ENCODE peak calls at places on chromosomes 4 and X, in seven cellular contexts. D, G, C, J, T, O and Q are unnamed samples.

GRCh38 chr4:170662250-170662649 is 572.5 kb upstream of the AADAT start:
- DNase-seq in J (no peak), O (no peak), C (no peak), D (no peak), G (no peak), T (no peak), Q (no peak)

GRCh38 chrX:20951016-20951795 is 423.0 kb upstream of the CNKSR2 start:
- DNase-seq in D (no peak), C (no peak), O (no peak), G (no peak), T (no peak), J (no peak), Q (no peak)

GRCh38 chr4:89101256-89102161 is 9.8 kb upstream of the TIGD2 start:
- DNase-seq in G (no peak), T (no peak), D (no peak), O (no peak), J (no peak), C (no peak), Q (peak; percentile 6)

GRCh38 chrX:63812826-63813225 is 27.8 kb upstream of the ARHGEF9 start:
- DNase-seq in G (no peak), T (no peak), C (no peak), J (no peak), O (no peak), D (no peak), Q (no peak)

GRCh38 chrX:108313662-108314061 is 124.6 kb downstream of the COL4A6 start:
- DNase-seq in J (no peak), D (no peak), T (no peak), G (peak; percentile 6), O (no peak), C (no peak), Q (peak; percentile 70)

GRCh38 chrX:38192007-38192625 is 28.6 kb downstream of the SRPX start:
- DNase-seq in C (no peak), G (peak; percentile 57), O (no peak), D (no peak), J (peak; percentile 65), T (no peak), Q (no peak)

GRCh38 chrX:39984191-39984956 is 113.4 kb downstream of the BCOR start:
- DNase-seq in O (no peak), C (no peak), T (peak; percentile 77), J (no peak), D (no peak), G (no peak), Q (peak; percentile 29)

GRCh38 chr4:36349904-36350554 is 68.6 kb downstream of the DTHD1 start:
- DNase-seq in G (no peak), D (no peak), J (no peak), T (no peak), C (no peak), O (no peak), Q (no peak)

GRCh38 chrX:30649859-30650258 is 3.4 kb upstream of the GK start:
- DNase-seq in J (peak; percentile 16), G (no peak), D (no peak), C (no peak), O (no peak), T (peak; percentile 35), Q (peak; percentile 55)

GRCh38 chrX:17654116-17654515 is 83.2 kb upstream of the SCML1 start:
- DNase-seq in T (no peak), O (no peak), C (peak; percentile 21), J (no peak), D (peak; percentile 25), G (no peak), Q (no peak)

GRCh38 chr4:37066149-37066548 is 178.4 kb upstream of the NWD2 start:
- DNase-seq in O (no peak), T (no peak), D (no peak), J (no peak), G (no peak), C (no peak), Q (no peak)

GRCh38 chrX:17580529-17581155 is 156.7 kb upstream of the SCML1 start:
- DNase-seq in C (no peak), J (no peak), T (no peak), O (no peak), G (peak; percentile 44), D (no peak), Q (peak; percentile 52)

GRCh38 chr4:113602829-113603228 is 158.7 kb downstream of the CAMK2D start:
- DNase-seq in T (no peak), D (no peak), G (no peak), J (no peak), O (no peak), C (no peak), Q (no peak)

GRCh38 chrX:108001218-108001814 is 19.1 kb upstream of the TEX13B start:
- DNase-seq in D (peak; percentile 9), O (no peak), J (peak; percentile 53), T (peak; percentile 49), C (no peak), G (peak; percentile 64), Q (peak; percentile 64)

GRCh38 chr4:148054275-148054674 is 322.4 kb downstream of the ARHGAP10 start:
- DNase-seq in O (no peak), G (peak; percentile 46), J (peak; percentile 62), C (no peak), D (no peak), T (no peak), Q (peak; percentile 55)

GRCh38 chr4:112219826-112220366 is 11.7 kb upstream of the AP1AR start:
- DNase-seq in C (no peak), G (no peak), J (no peak), O (no peak), D (no peak), T (no peak), Q (no peak)

GRCh38 chrX:105267167-105267566 is 46.7 kb upstream of the TEX13A start:
- DNase-seq in O (no peak), J (no peak), T (no peak), C (no peak), G (no peak), D (no peak), Q (no peak)

GRCh38 chr4:41322613-41323012 is 65.9 kb downstream of the UCHL1 start:
- DNase-seq in J (no peak), D (no peak), C (no peak), T (no peak), G (no peak), O (no peak), Q (no peak)

GRCh38 chrX:12970691-12971202 is 4.2 kb upstream of the TMSB4X start:
- DNase-seq in O (no peak), D (no peak), J (no peak), G (peak; percentile 80), C (no peak), T (peak; percentile 61), Q (peak; percentile 76)

GRCh38 chr4:101252721-101253120 is 94.6 kb downstream of the PPP3CA start:
- DNase-seq in G (no peak), J (no peak), O (no peak), D (no peak), C (no peak), T (no peak), Q (peak; percentile 42)

GRCh38 chrX:115650916-115651315 is 89.9 kb downstream of the PLS3 start:
- DNase-seq in D (peak; percentile 60), T (peak; percentile 26), J (peak; percentile 8), O (no peak), G (peak; percentile 54), C (no peak), Q (peak; percentile 41)

GRCh38 chrX:110157444-110157843 is 154.5 kb downstream of the TMEM164 start:
- DNase-seq in O (no peak), T (no peak), G (no peak), C (no peak), D (no peak), J (no peak), Q (no peak)

GRCh38 chrX:131821945-131822622 is 201.0 kb upstream of the STK26 start:
- DNase-seq in J (no peak), G (peak; percentile 90), C (peak; percentile 83), D (no peak), O (no peak), T (no peak), Q (peak; percentile 63)

GRCh38 chr4:7803371-7803770 is 136.3 kb downstream of the AFAP1 start:
- DNase-seq in T (no peak), C (no peak), O (no peak), J (no peak), G (no peak), D (no peak), Q (no peak)

GRCh38 chr4:56630876-56631666 is 50.0 kb downstream of the HOPX start:
- DNase-seq in O (no peak), D (no peak), J (no peak), C (no peak), T (peak; percentile 72), G (no peak), Q (peak; percentile 62)

GRCh38 chr4:158042591-158043030 is 130.2 kb downstream of the GASK1B start:
- DNase-seq in J (no peak), C (no peak), D (no peak), T (peak; percentile 87), G (no peak), O (no peak), Q (peak; percentile 74)

GRCh38 chr4:177461606-177462005 is 19.4 kb upstream of the AGA start:
- DNase-seq in D (no peak), C (no peak), T (peak; percentile 52), G (no peak), O (no peak), J (no peak), Q (peak; percentile 60)

GRCh38 chr4:1297456-1298325 is 8.0 kb downstream of the MAEA start:
- DNase-seq in D (no peak), O (peak; percentile 37), C (no peak), J (no peak), T (no peak), G (no peak), Q (no peak)

GRCh38 chr4:147644471-147644870 is 27.3 kb downstream of the TMEM184C start:
- DNase-seq in T (no peak), C (no peak), J (no peak), G (no peak), D (no peak), O (no peak), Q (no peak)

GRCh38 chr4:38046735-38047487 is 86.7 kb downstream of the PTTG2 start:
- DNase-seq in C (no peak), G (no peak), O (no peak), J (no peak), D (peak; percentile 54), T (peak; percentile 47), Q (peak; percentile 62)

GRCh38 chr4:139749313-139749712 is 83.7 kb downstream of the MGST2 start:
- DNase-seq in T (no peak), O (no peak), G (no peak), J (no peak), C (no peak), D (no peak), Q (no peak)

GRCh38 chr4:72286185-72286584 is 254.4 kb downstream of the NPFFR2 start:
- DNase-seq in G (peak; percentile 2), C (no peak), O (no peak), J (no peak), T (peak; percentile 18), D (no peak), Q (peak; percentile 15)

GRCh38 chr4:77022581-77023133 is 53.1 kb downstream of the CCNI start:
- DNase-seq in G (peak; percentile 84), O (no peak), J (no peak), D (peak; percentile 13), C (no peak), T (peak; percentile 68), Q (peak; percentile 90)

GRCh38 chr4:76738081-76738931 is 159.6 kb downstream of the SOWAHB start:
- DNase-seq in C (no peak), G (no peak), D (no peak), O (no peak), T (peak; percentile 94), J (no peak), Q (peak; percentile 65)